ENCODE peak calls at places on chromosomes 2 and 18, in ten cellular contexts. R, E, A, J, K, L, S, M, B and W are unnamed samples.

GRCh38 chr2:88933980-88934379 is 242.5 kb downstream of the RPIA start:
- DNase-seq in L (no peak), K (peak; percentile 6), A (no peak), S (no peak), M (no peak), R (no peak), J (no peak), B (no peak), E (peak; percentile 9), W (no peak)

GRCh38 chr2:180559766-180560165 is 420.6 kb upstream of the UBE2E3 start:
- DNase-seq in K (no peak), R (no peak), L (no peak), A (no peak), J (no peak), S (no peak), B (no peak), M (no peak), E (no peak), W (no peak)

GRCh38 chr2:204541637-204542036 is 3.6 kb upstream of the PARD3B start:
- DNase-seq in J (no peak), M (no peak), A (no peak), S (no peak), E (no peak), L (no peak), K (no peak), B (no peak), R (no peak), W (no peak)

GRCh38 chr18:8520266-8520665 is 89.0 kb upstream of the RAB12 start:
- DNase-seq in J (no peak), M (no peak), B (no peak), L (no peak), E (no peak), S (no peak), A (no peak), R (no peak), K (no peak), W (no peak)

GRCh38 chr18:657311-657997 is at the start of gene TYMS:
- DNase-seq in L (peak; percentile 76), B (peak; percentile 49), J (peak; percentile 81), E (peak; percentile 80), R (peak; percentile 84), M (peak; percentile 80), S (peak; percentile 89), K (peak; percentile 68), A (peak; percentile 82), W (peak; percentile 38)

GRCh38 chr2:43569921-43570320 is 25.9 kb downstream of the THADA start:
- DNase-seq in S (no peak), A (no peak), R (no peak), L (no peak), B (no peak), J (no peak), E (no peak), M (no peak), K (peak; percentile 55), W (no peak)

GRCh38 chr18:26425148-26425531 is 123.2 kb downstream of the KCTD1 start:
- DNase-seq in L (no peak), B (no peak), K (no peak), S (no peak), E (peak; percentile 55), M (no peak), R (no peak), J (no peak), A (no peak), W (no peak)

GRCh38 chr18:46591821-46592391 is 65.1 kb downstream of the LOXHD1 start:
- DNase-seq in S (no peak), M (no peak), L (no peak), A (no peak), B (no peak), J (no peak), K (no peak), E (no peak), R (no peak), W (no peak)

GRCh38 chr18:3401669-3402620 is 48.0 kb upstream of the TGIF1 start:
- DNase-seq in S (no peak), K (no peak), R (no peak), J (no peak), A (no peak), E (no peak), B (no peak), L (no peak), M (no peak), W (no peak)

DNA sequence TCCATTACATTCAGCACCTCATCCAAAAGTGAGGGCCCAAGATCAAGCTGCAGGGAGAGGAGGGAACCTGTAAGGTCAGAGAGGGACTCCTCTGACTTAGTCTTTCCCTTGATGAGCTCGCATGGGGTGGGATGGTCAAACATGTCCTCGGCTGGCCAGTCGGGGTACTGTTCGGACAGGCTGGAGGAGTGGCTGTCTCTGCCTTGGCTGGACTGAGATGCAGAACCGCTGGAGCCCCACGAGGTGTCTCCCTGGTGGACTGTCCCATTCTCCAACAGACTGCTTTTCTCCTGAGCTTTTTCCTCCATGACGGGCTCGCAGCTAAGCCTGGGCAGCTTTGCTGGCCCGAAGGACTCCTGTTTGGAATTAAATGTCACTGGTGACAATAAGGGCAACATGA is 25.6 kb downstream of the CDC42EP3 start:
- DNase-seq in J (no peak), K (no peak), E (no peak), R (no peak), A (no peak), M (no peak), L (no peak), S (no peak), B (no peak), W (no peak)
- H3K27ac ChIP-seq in J (peak overlapping the region; percentile 16), K (peak overlapping the region; percentile 56), E (no peak overlapping the region), R (no peak overlapping the region), A (peak overlapping the region; percentile 78), M (peak overlapping the region; percentile 17), L (no peak overlapping the region), S (no peak overlapping the region), B (no peak overlapping the region), W (no peak overlapping the region)

GRCh38 chr2:137963535-137964065 is 673 bp upstream of the HNMT start:
- DNase-seq in B (no peak), E (no peak), A (no peak), M (no peak), S (no peak), R (no peak), J (no peak), L (no peak), K (no peak), W (no peak)
- H3K4me3 ChIP-seq in B (peak overlapping the region; percentile 56), E (no peak overlapping the region), A (no peak overlapping the region), M (peak overlapping the region; percentile 65), S (no peak overlapping the region), R (peak overlapping the region; percentile 43), J (no peak overlapping the region), L (peak overlapping the region; percentile 34), K (no peak overlapping the region), W (peak overlapping the region; percentile 7)

DNA sequence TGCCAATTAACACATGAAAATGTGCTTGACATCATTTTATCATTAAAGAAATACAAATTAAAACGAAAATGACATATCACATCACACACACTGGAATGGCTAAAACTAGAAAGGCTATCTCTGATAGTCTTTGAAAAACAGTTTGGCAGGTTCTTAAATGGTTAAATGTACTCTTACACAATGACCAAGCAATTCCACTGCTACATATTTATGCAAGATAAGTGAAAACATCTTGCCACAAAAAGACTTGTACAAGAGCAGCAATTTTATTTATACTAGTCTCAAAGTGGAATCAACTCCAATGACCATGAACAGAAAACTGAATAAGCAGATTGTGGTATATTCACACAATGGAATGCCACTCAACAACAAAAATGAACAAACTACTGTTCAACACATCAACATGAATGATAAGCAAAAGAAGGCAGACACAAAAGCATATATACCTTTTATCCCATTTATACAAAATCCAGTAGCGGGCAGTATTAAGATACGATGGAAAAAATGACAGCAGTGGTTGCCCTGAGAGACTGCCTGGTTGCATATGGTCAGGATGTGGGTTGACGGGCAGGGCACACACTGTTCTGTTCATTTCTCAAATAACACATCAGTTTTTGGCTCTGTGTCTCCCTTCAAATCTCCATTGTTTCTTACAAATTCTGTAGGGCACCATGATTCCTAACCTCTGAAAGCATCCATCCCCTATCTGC is 25.3 kb downstream of the SP100 start:
- DNase-seq in M (peak; percentile 55), R (no peak), L (peak; percentile 90), A (peak; percentile 83), E (no peak), S (no peak), B (no peak), K (peak; percentile 80), J (no peak), W (no peak)
- H3K27ac ChIP-seq in M (peak overlapping the region; percentile 34), R (peak overlapping the region; percentile 10), L (peak overlapping the region; percentile 48), A (peak overlapping the region; percentile 83), E (no peak overlapping the region), S (no peak overlapping the region), B (no peak overlapping the region), K (peak overlapping the region; percentile 71), J (no peak overlapping the region), W (no peak overlapping the region)

GRCh38 chr18:28181616-28182015 is 4.7 kb upstream of the CDH2 start:
- DNase-seq in K (no peak), E (no peak), S (no peak), L (no peak), J (no peak), B (no peak), R (no peak), A (no peak), M (no peak), W (no peak)

GRCh38 chr18:28177828-28178635 is 1.1 kb upstream of the CDH2 start:
- DNase-seq in M (no peak), J (peak; percentile 51), L (no peak), A (no peak), E (peak; percentile 21), B (peak; percentile 67), K (no peak), R (peak; percentile 82), S (peak; percentile 81), W (peak; percentile 20)

GRCh38 chr18:28178720-28179119 is 1.8 kb upstream of the CDH2 start:
- DNase-seq in R (no peak), K (no peak), E (no peak), L (no peak), M (no peak), J (no peak), A (no peak), S (no peak), B (no peak), W (no peak)

GRCh38 chr18:28185121-28185520 is 8.2 kb upstream of the CDH2 start:
- DNase-seq in S (no peak), M (no peak), J (no peak), L (no peak), E (no peak), A (no peak), R (no peak), B (no peak), K (no peak), W (no peak)

GRCh38 chr18:28183418-28184078 is 6.6 kb upstream of the CDH2 start:
- DNase-seq in E (no peak), K (no peak), J (no peak), A (no peak), S (no peak), R (no peak), L (no peak), B (no peak), M (no peak), W (no peak)
- H3K4me3 ChIP-seq in E (no peak overlapping the region), K (no peak overlapping the region), J (no peak overlapping the region), A (no peak overlapping the region), S (no peak overlapping the region), R (no peak overlapping the region), L (no peak overlapping the region), B (no peak overlapping the region), M (no peak overlapping the region), W (no peak overlapping the region)

DNA sequence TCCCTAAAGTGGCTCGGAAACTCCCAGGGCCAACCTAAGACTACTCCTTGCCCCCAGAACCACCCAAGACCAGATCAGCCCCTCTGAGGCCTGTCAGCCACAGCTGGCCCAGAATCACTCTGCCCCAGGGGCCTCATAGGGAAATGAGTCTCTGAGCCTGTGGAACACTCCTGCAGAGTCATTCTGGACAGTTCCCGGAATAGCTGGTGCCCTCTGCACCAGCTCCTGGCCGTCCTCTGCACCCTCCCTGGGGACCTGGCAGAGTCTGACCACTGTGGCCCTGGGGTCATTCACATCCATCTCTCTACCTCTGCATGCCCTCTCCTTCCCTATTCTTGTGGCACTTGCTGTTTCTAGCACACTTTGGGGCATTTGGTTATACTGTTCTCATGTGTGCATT is 14.6 kb upstream of the TMEM214 start:
- DNase-seq in L (peak; percentile 31), J (no peak), B (no peak), E (no peak), S (no peak), K (no peak), M (no peak), R (no peak), A (no peak), W (no peak)
- H3K27ac ChIP-seq in L (no peak overlapping the region), J (no peak overlapping the region), B (no peak overlapping the region), E (no peak overlapping the region), S (no peak overlapping the region), K (no peak overlapping the region), M (no peak overlapping the region), R (no peak overlapping the region), A (no peak overlapping the region), W (no peak overlapping the region)